ENCODE peak calls at places on chromosomes 4 and X, in eight cellular contexts. A is neural crest cell; B is SK-N-SH; G is dorsolateral prefrontal cortex; E is HFF-Myc; Q is fibroblast of lung; P is stimulated activated CD4-positive, alpha-beta T cell treated with anti-CD3 and anti-CD28 coated beads, Interleukin-15, amount 100 ng/mL, for 24 hours; L is OCI-LY7. H is an unnamed sample.

GRCh38 chr4:4289575-4289929 is 402 bp downstream of the LYAR start:
- DNase-seq in A (no peak), B (no peak), G (no peak), E (no peak), Q (no peak), P (no peak), L (no peak), H (no peak)

GRCh38 chr4:3292571-3293409 is at the start of gene RGS12:
- DNase-seq in A (peak), B (peak), G (peak), E (peak), Q (peak), P (peak), L (peak), H (peak)

GRCh38 chr4:91935217-91935616 is 368.5 kb upstream of the GRID2 start:
- DNase-seq in A (no peak), B (no peak), G (no peak), E (no peak), Q (no peak), P (no peak), L (no peak), H (no peak)

GRCh38 chr4:5812506-5813229 is 80.2 kb downstream of the CRMP1 start:
- DNase-seq in A (peak), B (peak), G (no peak), E (peak), Q (peak), P (peak), L (peak), H (peak)

GRCh38 chrX:10085223-10085622 is 71.6 kb upstream of the CLCN4 start:
- DNase-seq in A (no peak), B (no peak), G (no peak), E (no peak), Q (peak), P (no peak), L (peak), H (no peak)

GRCh38 chr4:2806392-2807355 is 13.8 kb downstream of the SH3BP2 start:
- DNase-seq in A (no peak), B (peak), G (no peak), E (no peak), Q (no peak), P (no peak), L (no peak), H (no peak)

GRCh38 chr4:2837904-2838496 is 5.6 kb upstream of the ADD1 start:
- DNase-seq in A (no peak), B (peak), G (no peak), E (no peak), Q (peak), P (peak), L (peak), H (no peak)

GRCh38 chr4:108144451-108144850 is 24.3 kb downstream of the LEF1 start:
- DNase-seq in A (no peak), B (no peak), G (no peak), E (no peak), Q (no peak), P (peak), L (no peak), H (no peak)

GRCh38 chr4:3285558-3286334 is 7.1 kb upstream of the RGS12 start:
- DNase-seq in A (no peak), B (peak), G (no peak), E (no peak), Q (peak), P (no peak), L (no peak), H (peak)

GRCh38 chr4:155667538-155668511 is 1.2 kb downstream of the GUCY1A1 start:
- DNase-seq in A (peak), B (peak), G (peak), E (no peak), Q (peak), P (peak), L (no peak), H (no peak)

GRCh38 chr4:158825443-158826036 is 56.7 kb downstream of the FNIP2 start:
- DNase-seq in A (no peak), B (no peak), G (no peak), E (no peak), Q (no peak), P (no peak), L (no peak), H (no peak)